ENCODE peak calls at places on chromosomes 13 and 19, in ten cellular contexts. T is activated naive CD4-positive, alpha-beta T cell; O is T-helper 1 cell; X is posterior cingulate gyrus; A is tibial artery; Y is brain microvascular endothelial cell; V is stimulated activated CD4-positive, alpha-beta T cell treated with anti-CD3 and anti-CD28 coated beads, Interleukin-15, amount 100 ng/mL, for 1 hour; R is hippocampal formation; L is GOT3; J is fibroblast of the aortic adventitia. F is an unnamed sample.

GRCh38 chr19:54114340-54114826 is 1.1 kb downstream of the TFPT start:
- DNase-seq in T (peak; percentile 11), O (peak; percentile 41), X (peak; percentile 56), A (peak; percentile 41), Y (peak; percentile 36), V (no peak), R (peak; percentile 20), L (no peak), J (peak; percentile 25), F (no peak)

GRCh38 chr13:72109863-72110262 is 242.9 kb upstream of the DACH1 start:
- DNase-seq in T (no peak), O (no peak), X (no peak), A (no peak), Y (no peak), V (no peak), R (no peak), L (no peak), J (no peak), F (peak; percentile 56)

GRCh38 chr19:7494416-7495098 is 5.7 kb upstream of the PEX11G start:
- DNase-seq in T (no peak), O (no peak), X (peak; percentile 74), A (peak; percentile 78), Y (peak; percentile 43), V (no peak), R (peak; percentile 87), L (no peak), J (peak; percentile 58), F (no peak)

GRCh38 chr13:48066310-48066989 is 28.5 kb downstream of the MED4 start:
- DNase-seq in T (no peak), O (no peak), X (no peak), A (no peak), Y (no peak), V (no peak), R (no peak), L (no peak), J (peak; percentile 26), F (no peak)

GRCh38 chr13:44231786-44232516 is 141.7 kb upstream of the SERP2 start:
- DNase-seq in T (no peak), O (no peak), X (no peak), A (peak; percentile 58), Y (peak; percentile 98), V (no peak), R (no peak), L (no peak), J (peak; percentile 99), F (no peak)

GRCh38 chr13:30360586-30360985 is 53.2 kb upstream of the KATNAL1 start:
- DNase-seq in T (no peak), O (no peak), X (no peak), A (no peak), Y (no peak), V (no peak), R (no peak), L (no peak), J (no peak), F (no peak)

GRCh38 chr13:44197791-44198770 is 175.5 kb upstream of the SERP2 start:
- DNase-seq in T (no peak), O (no peak), X (no peak), A (no peak), Y (peak; percentile 60), V (no peak), R (no peak), L (no peak), J (peak; percentile 64), F (no peak)

GRCh38 chr19:29806098-29806866 is 5.5 kb upstream of the CCNE1 start:
- DNase-seq in T (no peak), O (no peak), X (no peak), A (no peak), Y (peak; percentile 32), V (no peak), R (no peak), L (no peak), J (peak; percentile 87), F (no peak)

F was measured in NCI-H1092.